ENCODE peak calls at places on chromosomes 5 and 9, in ten cellular contexts. W is left ventricle myocardium inferior, D is cardiac muscle cell, J is chondrocyte, C is fibroblast of mammary gland, O is IMR-90, U is stomach, L is nephron progenitor cell, T is mesothelial cell of epicardium, I is WTC11. K is an unnamed sample.

GRCh38 chr5:179129607-179130071 is 69.5 kb downstream of the ZNF354C start:
- DNase-seq in W (no peak), D (no peak), J (peak; percentile 75), C (no peak), O (no peak), U (no peak), L (no peak), T (no peak), I (no peak), K (no peak)

GRCh38 chr5:2894347-2895135 is 143.1 kb upstream of the IRX2 start:
- DNase-seq in W (no peak), D (no peak), J (peak; percentile 60), C (no peak), O (no peak), U (no peak), L (no peak), T (no peak), I (no peak), K (no peak)

GRCh38 chr5:124436294-124436693 is 310.1 kb downstream of the ZNF608 start:
- DNase-seq in W (no peak), D (no peak), J (no peak), C (peak; percentile 81), O (peak; percentile 75), U (no peak), L (no peak), T (no peak), I (no peak), K (no peak)

GRCh38 chr5:155633338-155633957 is 619.9 kb downstream of the KIF4B start:
- DNase-seq in W (no peak), D (no peak), J (no peak), C (no peak), O (no peak), U (no peak), L (no peak), T (no peak), I (no peak), K (no peak)

GRCh38 chr5:155389498-155389897 is 375.9 kb downstream of the KIF4B start:
- DNase-seq in W (no peak), D (no peak), J (no peak), C (no peak), O (no peak), U (no peak), L (no peak), T (no peak), I (no peak), K (no peak)

GRCh38 chr5:71883745-71884103 is 164.6 kb downstream of the CARTPT start:
- DNase-seq in W (peak; percentile 49), D (peak; percentile 32), J (no peak), C (peak; percentile 74), O (no peak), U (no peak), L (no peak), T (no peak), I (no peak), K (no peak)

GRCh38 chr9:134568116-134568515 is 73.5 kb upstream of the COL5A1 start:
- DNase-seq in W (no peak), D (no peak), J (peak; percentile 33), C (no peak), O (no peak), U (peak; percentile 20), L (no peak), T (no peak), I (no peak), K (peak; percentile 1)

GRCh38 chr5:14753947-14754346 is 89.4 kb downstream of the OTULIN start:
- DNase-seq in W (no peak), D (no peak), J (no peak), C (no peak), O (peak; percentile 13), U (no peak), L (no peak), T (no peak), I (no peak), K (no peak)

GRCh38 chr9:108815156-108815555 is 40.6 kb downstream of the ACTL7B start:
- DNase-seq in W (no peak), D (no peak), J (no peak), C (no peak), O (no peak), U (no peak), L (no peak), T (no peak), I (no peak), K (no peak)

GRCh38 chr5:149422429-149423286 is 43.6 kb upstream of the IL17B start:
- DNase-seq in W (peak; percentile 81), D (peak; percentile 89), J (no peak), C (peak; percentile 75), O (peak; percentile 95), U (no peak), L (peak; percentile 79), T (peak; percentile 66), I (peak; percentile 49), K (no peak)

GRCh38 chr9:86352440-86353106 is 1.6 kb downstream of the TUT7 start:
- DNase-seq in W (no peak), D (peak; percentile 36), J (no peak), C (peak; percentile 49), O (no peak), U (no peak), L (no peak), T (no peak), I (no peak), K (no peak)

GRCh38 chr5:112671687-112672086 is 66.0 kb upstream of the APC start:
- DNase-seq in W (no peak), D (no peak), J (no peak), C (no peak), O (no peak), U (no peak), L (no peak), T (no peak), I (no peak), K (no peak)

GRCh38 chr5:116942622-116943021 is 368.0 kb upstream of the SEMA6A start:
- DNase-seq in W (no peak), D (no peak), J (no peak), C (peak; percentile 8), O (no peak), U (no peak), L (no peak), T (no peak), I (no peak), K (no peak)

GRCh38 chr9:131214931-131215330 is 61.4 kb downstream of the FAM78A start:
- DNase-seq in W (no peak), D (no peak), J (no peak), C (no peak), O (no peak), U (no peak), L (no peak), T (no peak), I (no peak), K (no peak)

GRCh38 chr9:136140966-136141365 is 22.3 kb upstream of the TMEM250 start:
- DNase-seq in W (no peak), D (peak; percentile 70), J (no peak), C (peak; percentile 10), O (peak; percentile 3), U (no peak), L (peak; percentile 19), T (peak; percentile 9), I (peak; percentile 7), K (no peak)

GRCh38 chr9:136136526-136136925 is 17.9 kb upstream of the TMEM250 start:
- DNase-seq in W (no peak), D (no peak), J (no peak), C (no peak), O (no peak), U (no peak), L (no peak), T (no peak), I (no peak), K (no peak)

GRCh38 chr9:136140046-136140445 is 21.4 kb upstream of the TMEM250 start:
- DNase-seq in W (no peak), D (no peak), J (no peak), C (no peak), O (no peak), U (no peak), L (no peak), T (no peak), I (no peak), K (no peak)

GRCh38 chr9:136137321-136138054 is 18.8 kb upstream of the TMEM250 start:
- DNase-seq in W (no peak), D (no peak), J (no peak), C (no peak), O (no peak), U (peak; percentile 63), L (no peak), T (no peak), I (no peak), K (no peak)

DNA sequence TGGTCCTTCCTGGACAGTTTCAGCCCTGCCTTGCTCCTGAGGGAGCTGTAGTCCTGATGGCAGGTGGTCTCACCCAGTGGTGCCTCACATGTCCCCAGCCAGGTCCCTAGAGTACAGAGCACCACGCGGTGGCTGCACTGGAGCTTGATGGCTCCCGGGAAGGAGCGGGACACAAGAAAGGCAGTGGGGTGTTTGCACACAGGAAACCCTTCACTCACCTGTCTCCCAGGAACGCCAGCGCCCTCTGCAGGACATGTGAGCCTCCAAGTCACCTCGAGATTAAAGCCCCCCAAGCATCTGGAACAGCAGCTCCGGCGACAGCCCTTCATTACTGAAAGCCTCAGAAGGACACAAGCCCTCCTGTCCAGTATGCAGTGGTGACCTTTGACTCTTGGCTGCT is 19.9 kb upstream of the TMEM250 start:
- DNase-seq in W (no peak), D (peak; percentile 20), J (no peak), C (peak; percentile 21), O (no peak), U (no peak), L (peak; percentile 65), T (no peak), I (peak; percentile 94), K (no peak)
- TF ChIP-seq CTCF in W (peak; percentile 12), D (peak; percentile 44), J (peak; percentile 69), C (peak; percentile 40), O (no peak), U (no peak), L (peak; percentile 41), T (peak; percentile 37), I (peak; percentile 72), K (no peak)

DNA sequence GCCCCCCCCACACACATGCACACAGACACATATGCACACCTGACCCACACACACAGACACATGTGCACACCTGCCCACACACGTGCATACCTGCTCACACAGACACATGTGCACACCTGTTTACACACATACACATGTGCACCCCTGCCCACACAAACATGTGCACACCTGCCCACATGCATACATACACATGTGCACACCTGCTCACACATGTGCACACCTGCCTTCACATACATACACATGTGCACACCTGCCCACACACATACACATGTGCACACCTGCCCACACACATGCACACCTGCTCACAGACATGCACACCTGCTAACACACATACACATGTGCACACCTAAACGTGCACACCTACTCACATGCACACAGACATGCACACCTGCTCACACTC is 147.0 kb upstream of the FOXD4L5 start:
- DNase-seq in W (no peak), D (no peak), J (no peak), C (no peak), O (no peak), U (no peak), L (no peak), T (no peak), I (no peak), K (no peak)
- TF ChIP-seq CTCF in W (no peak), D (no peak), J (no peak), C (no peak), O (no peak), U (no peak), L (no peak), T (no peak), I (no peak), K (no peak)

GRCh38 chr5:174724484-174725260 is at the start of gene MSX2:
- DNase-seq in W (peak; percentile 89), D (peak; percentile 92), J (peak; percentile 97), C (peak; percentile 78), O (peak; percentile 86), U (peak; percentile 88), L (peak; percentile 91), T (peak; percentile 86), I (peak; percentile 91), K (no peak)
- TF ChIP-seq CTCF in W (no peak), D (peak; percentile 4), J (peak; percentile 34), C (no peak), O (no peak), U (no peak), L (no peak), T (no peak), I (no peak), K (no peak)

GRCh38 chr5:134917070-134917831 is 12.3 kb downstream of the PCBD2 start:
- DNase-seq in W (no peak), D (no peak), J (no peak), C (no peak), O (no peak), U (no peak), L (no peak), T (no peak), I (peak; percentile 56), K (no peak)
- TF ChIP-seq CTCF in W (peak; percentile 36), D (peak; percentile 27), J (peak; percentile 51), C (no peak), O (peak; percentile 11), U (no peak), L (peak; percentile 7), T (no peak), I (peak; percentile 36), K (no peak)